ENCODE peak calls at places on chromosomes 16 and 17, in eight cellular contexts. G is adrenal gland, A is natural killer cell, J is activated B cell treated with CpG ODN at 0.5 μM for 24 hours, Z is stomach, K is mucosa of descending colon, S is PC-3, N is psoas muscle. B is an unnamed sample.
A peak's percentile ranks its signal among the peaks of the same experiment; 100 is the strongest.

GRCh38 chr16:19105891-19106624 is 7.7 kb upstream of the ITPRIPL2 start:
- DNase-seq in G (no peak), A (no peak), J (no peak), Z (no peak), K (no peak), S (no peak), N (no peak), B (no peak)

GRCh38 chr16:23424292-23424958 is 28.6 kb downstream of the COG7 start:
- DNase-seq in G (no peak), A (no peak), J (no peak), Z (no peak), K (peak; percentile 83), S (peak; percentile 84), N (no peak), B (no peak)

GRCh38 chr17:81354944-81355327 is 40.3 kb upstream of the BAHCC1 start:
- DNase-seq in G (no peak), A (no peak), J (no peak), Z (no peak), K (no peak), S (no peak), N (no peak), B (no peak)

GRCh38 chr17:9331512-9332163 is 244.0 kb downstream of the STX8 start:
- DNase-seq in G (no peak), A (no peak), J (no peak), Z (no peak), K (no peak), S (no peak), N (no peak), B (no peak)

GRCh38 chr16:4529085-4530060 is 9.2 kb downstream of the CDIP1 start:
- DNase-seq in G (no peak), A (no peak), J (no peak), Z (no peak), K (no peak), S (no peak), N (no peak), B (no peak)

GRCh38 chr17:9529033-9529748 is 46.4 kb downstream of the STX8 start:
- DNase-seq in G (no peak), A (no peak), J (no peak), Z (no peak), K (no peak), S (peak; percentile 27), N (no peak), B (no peak)

GRCh38 chr17:17692353-17693252 is 11.3 kb downstream of the RAI1 start:
- DNase-seq in G (peak; percentile 65), A (no peak), J (no peak), Z (no peak), K (no peak), S (peak; percentile 31), N (no peak), B (no peak)

GRCh38 chr17:59848778-59849177 is 44.0 kb downstream of the TUBD1 start:
- DNase-seq in G (peak; percentile 73), A (no peak), J (peak; percentile 40), Z (peak; percentile 74), K (peak; percentile 72), S (peak; percentile 21), N (peak; percentile 76), B (peak; percentile 73)

GRCh38 chr16:24834459-24835335 is 11.1 kb upstream of the SLC5A11 start:
- DNase-seq in G (no peak), A (no peak), J (no peak), Z (peak; percentile 60), K (peak; percentile 86), S (peak; percentile 63), N (no peak), B (no peak)

GRCh38 chr17:39237586-39237985 is 11.8 kb upstream of the STAC2 start:
- DNase-seq in G (no peak), A (no peak), J (no peak), Z (no peak), K (peak; percentile 24), S (no peak), N (no peak), B (no peak)

GRCh38 chr17:51060396-51060795 is 60.3 kb downstream of the SPAG9 start:
- DNase-seq in G (no peak), A (no peak), J (no peak), Z (no peak), K (no peak), S (no peak), N (no peak), B (no peak)

GRCh38 chr16:27286446-27286845 is 17.9 kb upstream of the NSMCE1 start:
- DNase-seq in G (peak; percentile 30), A (no peak), J (no peak), Z (no peak), K (no peak), S (peak; percentile 85), N (no peak), B (peak; percentile 68)

GRCh38 chr16:67277294-67277998 is 1.9 kb upstream of the PLEKHG4 start:
- DNase-seq in G (peak; percentile 92), A (no peak), J (no peak), Z (no peak), K (peak; percentile 29), S (peak; percentile 91), N (peak; percentile 60), B (no peak)

GRCh38 chr16:86577314-86577971 is 906 bp upstream of the FOXL1 start:
- DNase-seq in G (no peak), A (no peak), J (no peak), Z (no peak), K (peak; percentile 34), S (no peak), N (no peak), B (no peak)

GRCh38 chr16:23679274-23679985 is 741 bp downstream of the PLK1 start:
- DNase-seq in G (peak; percentile 13), A (no peak), J (no peak), Z (no peak), K (peak; percentile 63), S (peak; percentile 37), N (no peak), B (peak; percentile 57)

GRCh38 chr17:65455972-65456343 is 105.5 kb downstream of the AXIN2 start:
- DNase-seq in G (peak; percentile 29), A (no peak), J (no peak), Z (no peak), K (peak; percentile 53), S (peak; percentile 43), N (peak; percentile 64), B (no peak)

GRCh38 chr17:45923511-45924268 is 29.3 kb downstream of the MAPT start:
- DNase-seq in G (peak; percentile 11), A (no peak), J (no peak), Z (no peak), K (no peak), S (no peak), N (no peak), B (no peak)

GRCh38 chr16:89557230-89557935 is 3.1 kb upstream of the RPL13 start:
- DNase-seq in G (peak; percentile 92), A (peak; percentile 67), J (peak; percentile 59), Z (peak; percentile 80), K (peak; percentile 96), S (peak; percentile 60), N (peak; percentile 92), B (peak; percentile 86)

GRCh38 chr17:60087882-60088669 is 9.4 kb upstream of the HEATR6 start:
- DNase-seq in G (peak; percentile 89), A (no peak), J (no peak), Z (peak; percentile 42), K (peak; percentile 30), S (peak; percentile 24), N (no peak), B (no peak)

GRCh38 chr17:39022961-39023360 is 55.8 kb upstream of the FBXO47 start:
- DNase-seq in G (no peak), A (no peak), J (no peak), Z (no peak), K (no peak), S (no peak), N (no peak), B (no peak)

GRCh38 chr17:76134911-76135809 is 5.9 kb downstream of the FOXJ1 start:
- DNase-seq in G (no peak), A (no peak), J (no peak), Z (no peak), K (no peak), S (no peak), N (no peak), B (no peak)

GRCh38 chr16:19118938-19119431 is 5.2 kb downstream of the ITPRIPL2 start:
- DNase-seq in G (peak; percentile 81), A (no peak), J (no peak), Z (no peak), K (peak; percentile 40), S (peak; percentile 76), N (no peak), B (peak; percentile 72)

GRCh38 chr17:15261063-15261817 is 3.9 kb downstream of the PMP22 start:
- DNase-seq in G (peak; percentile 65), A (no peak), J (no peak), Z (peak; percentile 36), K (peak; percentile 38), S (peak; percentile 73), N (peak; percentile 85), B (no peak)
- TF ChIP-seq CTCF in G (no peak), A (no peak), J (no peak), Z (no peak), K (no peak), S (no peak), N (no peak), B (peak; percentile 35)

GRCh38 chr17:4934173-4934979 is 2.3 kb downstream of the GP1BA start:
- DNase-seq in G (peak; percentile 21), A (no peak), J (no peak), Z (peak; percentile 69), K (peak; percentile 57), S (peak; percentile 71), N (peak; percentile 69), B (peak; percentile 54)
- TF ChIP-seq CTCF in G (no peak), A (no peak), J (no peak), Z (no peak), K (no peak), S (peak; percentile 51), N (peak; percentile 5), B (peak; percentile 20)

GRCh38 chr17:42608692-42609181 is 437 bp downstream of the RETREG3 start:
- DNase-seq in G (no peak), A (peak; percentile 25), J (no peak), Z (no peak), K (no peak), S (no peak), N (peak; percentile 57), B (no peak)
- TF ChIP-seq CTCF in G (no peak), A (no peak), J (no peak), Z (no peak), K (no peak), S (no peak), N (no peak), B (no peak)

GRCh38 chr17:34357398-34357797 is 1.1 kb downstream of the CCL13 start:
- DNase-seq in G (no peak), A (no peak), J (no peak), Z (no peak), K (no peak), S (no peak), N (no peak), B (no peak)
- TF ChIP-seq CTCF in G (no peak), A (no peak), J (no peak), Z (no peak), K (no peak), S (no peak), N (no peak), B (no peak)

GRCh38 chr16:70682239-70683145 is 3.4 kb downstream of the MTSS2 start:
- DNase-seq in G (no peak), A (no peak), J (no peak), Z (no peak), K (no peak), S (no peak), N (peak; percentile 55), B (no peak)
- TF ChIP-seq CTCF in G (no peak), A (no peak), J (no peak), Z (no peak), K (no peak), S (no peak), N (no peak), B (no peak)